ENCODE peak calls at places on chromosomes 1 and 21, in four cellular contexts. One of them, this sample, is unnamed.

GRCh38 chr1:184583837-184584236 is 170.8 kb downstream of the EDEM3 start:
- DNase-seq in IMR-90: no peak
- DNase-seq in astrocyte of the spinal cord: no peak
- DNase-seq in dorsolateral prefrontal cortex: no peak
- DNase-seq in this sample: no peak

GRCh38 chr1:227794813-227795183 is 20.7 kb upstream of the PRSS38 start:
- DNase-seq in IMR-90: no peak
- DNase-seq in astrocyte of the spinal cord: no peak
- DNase-seq in dorsolateral prefrontal cortex: no peak
- DNase-seq in this sample: no peak

GRCh38 chr1:6914646-6915178 is 129.5 kb downstream of the CAMTA1 start:
- DNase-seq in IMR-90: no peak
- DNase-seq in astrocyte of the spinal cord: no peak
- DNase-seq in dorsolateral prefrontal cortex: peak; percentile 63
- DNase-seq in this sample: no peak

GRCh38 chr1:65791860-65792670 is 630 bp upstream of the PDE4B start:
- DNase-seq in IMR-90: peak; percentile 24
- DNase-seq in astrocyte of the spinal cord: peak; percentile 39
- DNase-seq in dorsolateral prefrontal cortex: peak; percentile 41
- DNase-seq in this sample: no peak

GRCh38 chr1:50992532-50993318 is 22.7 kb downstream of the CDKN2C start:
- DNase-seq in IMR-90: no peak
- DNase-seq in astrocyte of the spinal cord: no peak
- DNase-seq in dorsolateral prefrontal cortex: no peak
- DNase-seq in this sample: no peak

GRCh38 chr21:39105836-39106235 is 77.4 kb downstream of the PSMG1 start:
- DNase-seq in IMR-90: no peak
- DNase-seq in astrocyte of the spinal cord: no peak
- DNase-seq in dorsolateral prefrontal cortex: no peak
- DNase-seq in this sample: no peak

GRCh38 chr1:185017338-185017737 is 28.0 kb upstream of the RNF2 start:
- DNase-seq in IMR-90: peak; percentile 94
- DNase-seq in astrocyte of the spinal cord: peak; percentile 92
- DNase-seq in dorsolateral prefrontal cortex: no peak
- DNase-seq in this sample: peak; percentile 89

GRCh38 chr1:11321656-11322491 is 48.9 kb downstream of the UBIAD1 start:
- DNase-seq in IMR-90: no peak
- DNase-seq in astrocyte of the spinal cord: no peak
- DNase-seq in dorsolateral prefrontal cortex: no peak
- DNase-seq in this sample: no peak

GRCh38 chr1:36966242-36966641 is 68.1 kb downstream of the GRIK3 start:
- DNase-seq in IMR-90: peak; percentile 1
- DNase-seq in astrocyte of the spinal cord: no peak
- DNase-seq in dorsolateral prefrontal cortex: no peak
- DNase-seq in this sample: no peak

GRCh38 chr1:182601416-182601786 is 2.8 kb downstream of the RGS16 start:
- DNase-seq in IMR-90: peak; percentile 76
- DNase-seq in astrocyte of the spinal cord: peak; percentile 75
- DNase-seq in dorsolateral prefrontal cortex: no peak
- DNase-seq in this sample: no peak

GRCh38 chr1:206978259-206978658 is 8.0 kb upstream of the FCAMR start:
- DNase-seq in IMR-90: no peak
- DNase-seq in astrocyte of the spinal cord: no peak
- DNase-seq in dorsolateral prefrontal cortex: no peak
- DNase-seq in this sample: no peak

GRCh38 chr1:171844381-171844780 is 3.1 kb downstream of the DNM3 start:
- DNase-seq in IMR-90: no peak
- DNase-seq in astrocyte of the spinal cord: no peak
- DNase-seq in dorsolateral prefrontal cortex: no peak
- DNase-seq in this sample: no peak

GRCh38 chr1:213985181-213986019 is 2.4 kb upstream of the PROX1 start:
- DNase-seq in IMR-90: no peak
- DNase-seq in astrocyte of the spinal cord: no peak
- DNase-seq in dorsolateral prefrontal cortex: no peak
- DNase-seq in this sample: no peak

GRCh38 chr1:204377800-204378608 is 18.3 kb upstream of the PLEKHA6 start:
- DNase-seq in IMR-90: no peak
- DNase-seq in astrocyte of the spinal cord: no peak
- DNase-seq in dorsolateral prefrontal cortex: no peak
- DNase-seq in this sample: peak; percentile 59

GRCh38 chr1:53616927-53617326 is 122.0 kb downstream of the GLIS1 start:
- DNase-seq in IMR-90: peak; percentile 26
- DNase-seq in astrocyte of the spinal cord: peak; percentile 16
- DNase-seq in dorsolateral prefrontal cortex: no peak
- DNase-seq in this sample: no peak

GRCh38 chr1:234619794-234620247 is 9.8 kb upstream of the IRF2BP2 start:
- DNase-seq in IMR-90: no peak
- DNase-seq in astrocyte of the spinal cord: no peak
- DNase-seq in dorsolateral prefrontal cortex: no peak
- DNase-seq in this sample: no peak

GRCh38 chr1:51926171-51926812 is 47.8 kb upstream of the NRDC start:
- DNase-seq in IMR-90: peak; percentile 59
- DNase-seq in astrocyte of the spinal cord: peak; percentile 38
- DNase-seq in dorsolateral prefrontal cortex: no peak
- DNase-seq in this sample: no peak

GRCh38 chr1:227125929-227126545 is 185.9 kb downstream of the COQ8A start:
- DNase-seq in IMR-90: no peak
- DNase-seq in astrocyte of the spinal cord: no peak
- DNase-seq in dorsolateral prefrontal cortex: no peak
- DNase-seq in this sample: no peak

GRCh38 chr1:71339238-71339637 is 258.4 kb upstream of the ZRANB2 start:
- DNase-seq in IMR-90: no peak
- DNase-seq in astrocyte of the spinal cord: peak; percentile 12
- DNase-seq in dorsolateral prefrontal cortex: no peak
- DNase-seq in this sample: no peak

GRCh38 chr1:55010194-55010886 is 11.6 kb downstream of the BSND start:
- DNase-seq in IMR-90: no peak
- DNase-seq in astrocyte of the spinal cord: no peak
- DNase-seq in dorsolateral prefrontal cortex: no peak
- DNase-seq in this sample: no peak

GRCh38 chr21:29506947-29507346 is 208.2 kb downstream of the BACH1 start:
- DNase-seq in IMR-90: peak; percentile 28
- DNase-seq in astrocyte of the spinal cord: no peak
- DNase-seq in dorsolateral prefrontal cortex: no peak
- DNase-seq in this sample: no peak

GRCh38 chr1:233864578-233864977 is 39.9 kb upstream of the SLC35F3 start:
- DNase-seq in IMR-90: no peak
- DNase-seq in astrocyte of the spinal cord: no peak
- DNase-seq in dorsolateral prefrontal cortex: no peak
- DNase-seq in this sample: no peak

GRCh38 chr1:172146149-172146850 is 274.2 kb upstream of the C1orf105 start:
- DNase-seq in IMR-90: peak; percentile 63
- DNase-seq in astrocyte of the spinal cord: no peak
- DNase-seq in dorsolateral prefrontal cortex: no peak
- DNase-seq in this sample: no peak

GRCh38 chr1:195765099-195765498 is 843.1 kb downstream of the KCNT2 start:
- DNase-seq in IMR-90: no peak
- DNase-seq in astrocyte of the spinal cord: no peak
- DNase-seq in dorsolateral prefrontal cortex: no peak
- DNase-seq in this sample: no peak

GRCh38 chr1:230516890-230517289 is 90.8 kb upstream of the PGBD5 start:
- DNase-seq in IMR-90: no peak
- DNase-seq in astrocyte of the spinal cord: no peak
- DNase-seq in dorsolateral prefrontal cortex: no peak
- DNase-seq in this sample: no peak

GRCh38 chr1:206579747-206580437 is 32.4 kb downstream of the EIF2D start:
- DNase-seq in IMR-90: peak; percentile 22
- DNase-seq in astrocyte of the spinal cord: peak; percentile 50
- DNase-seq in dorsolateral prefrontal cortex: peak; percentile 66
- DNase-seq in this sample: no peak

GRCh38 chr1:79501153-79501552 is 494.6 kb upstream of the ADGRL4 start:
- DNase-seq in IMR-90: no peak
- DNase-seq in astrocyte of the spinal cord: no peak
- DNase-seq in dorsolateral prefrontal cortex: no peak
- DNase-seq in this sample: no peak

GRCh38 chr1:159088050-159088449 is 11.5 kb upstream of the AIM2 start:
- DNase-seq in IMR-90: peak; percentile 78
- DNase-seq in astrocyte of the spinal cord: peak; percentile 66
- DNase-seq in dorsolateral prefrontal cortex: no peak
- DNase-seq in this sample: peak; percentile 31

DNA sequence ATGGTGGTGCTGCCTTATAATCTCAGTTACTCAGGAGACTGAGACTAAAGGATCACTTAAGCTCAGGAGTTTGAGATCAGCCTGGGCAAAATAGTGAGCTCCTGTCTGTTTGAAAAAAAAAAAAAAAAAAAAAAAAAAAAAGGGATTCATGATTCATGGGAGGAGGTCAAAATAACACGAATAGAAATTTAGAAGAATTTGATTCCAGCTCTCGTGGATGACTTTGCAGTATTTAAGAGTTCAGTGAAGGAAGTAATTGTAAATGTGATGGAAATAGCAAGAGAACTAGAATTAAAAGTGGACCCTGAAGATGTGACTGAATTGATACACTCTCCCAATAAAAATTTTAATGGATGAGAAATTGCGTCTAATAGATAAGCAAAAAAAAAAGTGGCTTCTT is 15.8 kb downstream of the AUNIP start:
- DNase-seq in IMR-90: no peak
- DNase-seq in astrocyte of the spinal cord: no peak
- DNase-seq in dorsolateral prefrontal cortex: no peak
- DNase-seq in this sample: no peak
- TF ChIP-seq CTCF in IMR-90: no peak
- TF ChIP-seq CTCF in astrocyte of the spinal cord: no peak
- TF ChIP-seq CTCF in dorsolateral prefrontal cortex: no peak
- TF ChIP-seq CTCF in this sample: no peak

GRCh38 chr1:248372394-248372793 is 3.2 kb upstream of the OR2T6 start:
- DNase-seq in IMR-90: no peak
- DNase-seq in astrocyte of the spinal cord: no peak
- DNase-seq in dorsolateral prefrontal cortex: no peak
- DNase-seq in this sample: no peak
- H3K4me3 ChIP-seq in IMR-90: no peak overlapping the region
- H3K4me3 ChIP-seq in astrocyte of the spinal cord: no peak overlapping the region
- H3K4me3 ChIP-seq in dorsolateral prefrontal cortex: no peak overlapping the region
- H3K4me3 ChIP-seq in this sample: no peak overlapping the region

DNA sequence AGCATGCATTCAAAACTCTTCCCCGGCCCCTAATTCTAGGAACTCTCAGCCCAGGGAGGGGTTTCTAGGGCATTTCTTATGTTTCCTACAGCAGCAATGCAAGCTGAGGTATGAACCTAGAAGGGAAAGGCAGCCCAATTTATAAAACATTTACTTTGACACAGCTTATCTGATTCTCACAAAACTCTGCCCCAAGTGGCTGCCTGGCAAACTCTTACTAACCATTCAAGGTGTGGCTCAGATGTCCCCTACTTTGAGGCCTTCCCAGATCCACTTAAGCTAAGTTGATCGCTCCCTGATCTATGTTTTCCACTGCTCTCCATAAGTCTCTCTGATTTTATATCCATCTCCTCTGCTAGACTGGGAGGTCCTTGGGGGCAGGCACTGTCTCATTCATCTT is 35.4 kb downstream of the AK2 start:
- DNase-seq in IMR-90: no peak
- DNase-seq in astrocyte of the spinal cord: no peak
- DNase-seq in dorsolateral prefrontal cortex: no peak
- DNase-seq in this sample: no peak
- TF ChIP-seq CTCF in IMR-90: no peak
- TF ChIP-seq CTCF in astrocyte of the spinal cord: peak; percentile 32
- TF ChIP-seq CTCF in dorsolateral prefrontal cortex: no peak
- TF ChIP-seq CTCF in this sample: peak; percentile 48

DNA sequence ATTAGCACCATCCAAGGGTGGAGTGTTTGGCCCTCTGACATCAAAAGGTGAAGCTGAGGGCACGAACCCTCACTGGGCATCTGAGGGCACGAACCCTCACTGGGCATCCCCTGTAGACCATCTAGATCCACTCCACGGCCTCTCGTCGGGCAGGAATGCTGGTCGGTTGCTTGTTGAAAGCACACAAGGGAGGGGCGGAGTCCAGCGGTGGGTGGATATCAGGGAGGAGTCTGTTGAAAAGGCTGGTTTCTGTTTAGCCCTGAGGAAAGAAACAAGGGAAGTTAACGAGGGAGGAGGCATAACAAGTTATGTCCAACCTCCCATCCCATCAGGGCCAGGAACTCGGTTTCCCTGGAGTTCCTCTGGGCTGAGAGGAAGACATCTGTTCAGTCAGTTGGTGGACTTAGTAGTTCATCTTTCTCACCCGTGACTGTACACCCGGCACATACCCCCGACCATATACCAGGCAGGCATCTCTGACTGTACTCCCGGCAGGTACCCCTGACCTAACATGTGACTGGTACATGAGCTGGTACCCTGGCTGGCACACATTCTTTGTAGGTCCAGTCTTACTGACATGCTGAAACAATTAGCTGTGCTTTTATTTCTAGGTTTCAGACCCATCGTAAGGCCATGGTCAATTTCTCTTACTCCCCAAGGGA is 32.1 kb upstream of the PDE9A start:
- DNase-seq in IMR-90: no peak
- DNase-seq in astrocyte of the spinal cord: no peak
- DNase-seq in dorsolateral prefrontal cortex: no peak
- DNase-seq in this sample: peak; percentile 63
- H3K4me3 ChIP-seq in IMR-90: no peak overlapping the region
- H3K4me3 ChIP-seq in astrocyte of the spinal cord: no peak overlapping the region
- H3K4me3 ChIP-seq in dorsolateral prefrontal cortex: no peak overlapping the region
- H3K4me3 ChIP-seq in this sample: peak overlapping the region; percentile 25

GRCh38 chr1:198771562-198772153 is 132.8 kb downstream of the PTPRC start:
- DNase-seq in IMR-90: peak; percentile 56
- DNase-seq in astrocyte of the spinal cord: peak; percentile 76
- DNase-seq in dorsolateral prefrontal cortex: no peak
- DNase-seq in this sample: no peak
- TF ChIP-seq CTCF in IMR-90: peak; percentile 64
- TF ChIP-seq CTCF in astrocyte of the spinal cord: peak; percentile 64
- TF ChIP-seq CTCF in dorsolateral prefrontal cortex: peak; percentile 63
- TF ChIP-seq CTCF in this sample: peak; percentile 68

DNA sequence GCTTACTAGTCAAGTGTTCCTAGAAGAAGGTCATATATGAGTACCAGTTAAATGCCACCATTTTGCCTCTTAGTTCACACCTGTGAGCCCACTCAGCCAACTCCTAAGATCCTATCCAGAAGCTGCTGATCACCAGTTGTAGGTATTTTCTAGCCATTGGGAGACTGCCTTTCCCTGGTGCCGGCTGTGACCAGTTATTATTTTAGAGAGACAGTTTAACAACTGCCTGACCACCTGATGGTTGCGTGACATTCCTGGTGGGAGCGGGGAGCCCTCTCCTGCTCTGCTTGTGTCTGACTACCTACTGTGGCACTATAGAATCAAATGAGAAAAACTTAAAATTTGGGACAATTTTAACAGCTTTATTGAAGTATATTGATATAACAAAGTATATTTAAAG is 2.9 kb upstream of the CNN3 start:
- DNase-seq in IMR-90: no peak
- DNase-seq in astrocyte of the spinal cord: no peak
- DNase-seq in dorsolateral prefrontal cortex: no peak
- DNase-seq in this sample: no peak
- H3K4me3 ChIP-seq in IMR-90: no peak overlapping the region
- H3K4me3 ChIP-seq in astrocyte of the spinal cord: no peak overlapping the region
- H3K4me3 ChIP-seq in dorsolateral prefrontal cortex: peak overlapping the region; percentile 91
- H3K4me3 ChIP-seq in this sample: peak overlapping the region; percentile 85

This sample was measured in epithelial cell of proximal tubule.